ENCODE peak calls at places on chromosome 5, in ten cellular contexts. U, V, Q, O, T, B, F, A, R and C are unnamed samples.

GRCh38 chr5:132446621-132447020 is 44.0 kb downstream of the IRF1 start:
- DNase-seq in V (no peak), U (no peak), T (no peak), R (no peak), A (peak), F (peak), O (no peak), Q (no peak), B (peak), C (peak)

GRCh38 chr5:151082274-151082902 is 1.6 kb upstream of the TNIP1 start:
- DNase-seq in V (no peak), A (no peak), Q (peak), O (peak), F (peak), R (no peak), B (no peak), T (peak), U (peak), C (peak)

GRCh38 chr5:1103505-1104326 is 8.1 kb downstream of the SLC12A7 start:
- DNase-seq in U (no peak), B (peak), V (no peak), R (no peak), Q (no peak), A (peak), T (no peak), O (no peak), F (no peak), C (no peak)

GRCh38 chr5:42970636-42971559 is 69.2 kb downstream of the ANXA2R start:
- DNase-seq in O (no peak), Q (peak), U (peak), B (no peak), V (no peak), A (no peak), R (no peak), T (no peak), F (peak), C (no peak)

GRCh38 chr5:117261948-117262606 is 687.5 kb upstream of the SEMA6A start:
- DNase-seq in O (no peak), T (no peak), A (no peak), F (no peak), U (no peak), Q (no peak), B (no peak), V (no peak), R (no peak), C (no peak)

GRCh38 chr5:35009657-35010056 is 38.1 kb downstream of the AGXT2 start:
- DNase-seq in A (no peak), V (no peak), O (no peak), Q (no peak), R (no peak), B (no peak), T (no peak), F (no peak), U (no peak), C (no peak)

GRCh38 chr5:172417983-172418630 is 36.2 kb downstream of the SH3PXD2B start:
- DNase-seq in T (no peak), F (peak), B (peak), A (peak), O (no peak), R (no peak), U (no peak), V (no peak), Q (no peak), C (no peak)

GRCh38 chr5:67730917-67731474 is 484.6 kb upstream of the PIK3R1 start:
- DNase-seq in A (no peak), T (no peak), O (no peak), Q (no peak), B (no peak), R (no peak), F (no peak), V (no peak), U (peak), C (peak)

GRCh38 chr5:139389701-139390638 is at the start of gene MZB1:
- DNase-seq in O (no peak), V (peak), B (no peak), R (peak), T (no peak), U (no peak), F (no peak), Q (no peak), A (no peak), C (no peak)

GRCh38 chr5:371811-372555 is 50.5 kb downstream of the AHRR start:
- DNase-seq in U (peak), A (peak), R (no peak), Q (no peak), T (peak), O (no peak), F (peak), V (no peak), B (peak), C (no peak)

GRCh38 chr5:4230905-4231561 is 635.4 kb downstream of the IRX1 start:
- DNase-seq in F (no peak), T (no peak), O (no peak), Q (no peak), B (no peak), U (peak), R (no peak), V (no peak), A (no peak), C (no peak)

GRCh38 chr5:127080001-127080478 is 6.7 kb upstream of the C5orf63 start:
- DNase-seq in T (no peak), A (no peak), O (no peak), Q (peak), F (peak), U (peak), B (no peak), V (no peak), R (no peak), C (no peak)

GRCh38 chr5:7871560-7872113 is 2.7 kb downstream of the MTRR start:
- DNase-seq in R (no peak), U (no peak), A (no peak), Q (no peak), B (no peak), V (no peak), O (peak), F (no peak), T (no peak), C (no peak)

GRCh38 chr5:56845277-56845676 is 29.9 kb downstream of the MAP3K1 start:
- DNase-seq in U (no peak), Q (no peak), F (no peak), V (no peak), B (no peak), R (no peak), A (no peak), O (no peak), T (no peak), C (no peak)

GRCh38 chr5:126519637-126520592 is 75.1 kb downstream of the ALDH7A1 start:
- DNase-seq in O (no peak), R (no peak), U (no peak), B (no peak), A (no peak), Q (no peak), V (no peak), T (peak), F (no peak), C (no peak)

GRCh38 chr5:141969783-141970741 is 1.2 kb downstream of the RNF14 start:
- DNase-seq in A (no peak), U (peak), Q (peak), R (peak), V (peak), B (no peak), F (peak), O (peak), T (no peak), C (peak)

GRCh38 chr5:153960269-153961215 is 78.2 kb downstream of the FAM114A2 start:
- DNase-seq in T (no peak), U (peak), O (no peak), Q (no peak), R (no peak), A (no peak), B (no peak), V (no peak), F (peak), C (no peak)

GRCh38 chr5:133398646-133399081 is 213.7 kb downstream of the FSTL4 start:
- DNase-seq in R (no peak), B (no peak), Q (no peak), T (no peak), V (no peak), U (no peak), A (no peak), O (no peak), F (no peak), C (no peak)

GRCh38 chr5:15021286-15022046 is 149.9 kb upstream of the ANKH start:
- DNase-seq in A (no peak), V (no peak), T (no peak), U (no peak), Q (peak), F (peak), O (peak), R (no peak), B (no peak), C (peak)

GRCh38 chr5:77282337-77283027 is 72.0 kb downstream of the PDE8B start:
- DNase-seq in Q (no peak), U (peak), A (no peak), O (no peak), R (no peak), T (peak), F (peak), B (no peak), V (no peak), C (no peak)